ENCODE peak calls at places on chromosomes 16 and 17, in five cellular contexts. One of them, this sample, is unnamed.

GRCh38 chr16:84548508-84548907 is 44.0 kb upstream of the MEAK7 start:
- DNase-seq in fibroblast of mammary gland: no peak
- DNase-seq in H7: peak
- DNase-seq in lung: no peak
- DNase-seq in coronary artery: no peak
- DNase-seq in this sample: no peak

GRCh38 chr17:44738214-44738906 is 20.4 kb upstream of the ADAM11 start:
- DNase-seq in fibroblast of mammary gland: peak
- DNase-seq in H7: no peak
- DNase-seq in lung: no peak
- DNase-seq in coronary artery: no peak
- DNase-seq in this sample: no peak

GRCh38 chr17:68515238-68515637 is 3.0 kb downstream of the PRKAR1A start:
- DNase-seq in fibroblast of mammary gland: no peak
- DNase-seq in H7: no peak
- DNase-seq in lung: no peak
- DNase-seq in coronary artery: no peak
- DNase-seq in this sample: no peak

GRCh38 chr16:83931556-83931955 is 21.5 kb upstream of the OSGIN1 start:
- DNase-seq in fibroblast of mammary gland: no peak
- DNase-seq in H7: no peak
- DNase-seq in lung: no peak
- DNase-seq in coronary artery: no peak
- DNase-seq in this sample: no peak

GRCh38 chr16:81035398-81035974 is at the start of gene ATMIN:
- DNase-seq in fibroblast of mammary gland: peak
- DNase-seq in H7: peak
- DNase-seq in lung: peak
- DNase-seq in coronary artery: peak
- DNase-seq in this sample: peak

GRCh38 chr16:66274335-66275110 is 92.0 kb upstream of the CDH5 start:
- DNase-seq in fibroblast of mammary gland: peak
- DNase-seq in H7: no peak
- DNase-seq in lung: no peak
- DNase-seq in coronary artery: peak
- DNase-seq in this sample: peak

GRCh38 chr16:72927199-72928088 is 120.5 kb downstream of the ZFHX3 start:
- DNase-seq in fibroblast of mammary gland: peak
- DNase-seq in H7: no peak
- DNase-seq in lung: peak
- DNase-seq in coronary artery: no peak
- DNase-seq in this sample: peak

GRCh38 chr16:27700596-27700995 is 150.7 kb downstream of the KATNIP start:
- DNase-seq in fibroblast of mammary gland: no peak
- DNase-seq in H7: no peak
- DNase-seq in lung: no peak
- DNase-seq in coronary artery: no peak
- DNase-seq in this sample: no peak

GRCh38 chr17:34095101-34095500 is 160.0 kb upstream of the CCL2 start:
- DNase-seq in fibroblast of mammary gland: no peak
- DNase-seq in H7: no peak
- DNase-seq in lung: no peak
- DNase-seq in coronary artery: no peak
- DNase-seq in this sample: no peak

GRCh38 chr17:31434404-31435050 is 43.1 kb downstream of the RAB11FIP4 start:
- DNase-seq in fibroblast of mammary gland: no peak
- DNase-seq in H7: no peak
- DNase-seq in lung: no peak
- DNase-seq in coronary artery: no peak
- DNase-seq in this sample: no peak

GRCh38 chr17:57894848-57895247 is 45.0 kb upstream of the MRPS23 start:
- DNase-seq in fibroblast of mammary gland: no peak
- DNase-seq in H7: no peak
- DNase-seq in lung: no peak
- DNase-seq in coronary artery: no peak
- DNase-seq in this sample: no peak

GRCh38 chr17:57889892-57890856 is 40.3 kb upstream of the MRPS23 start:
- DNase-seq in fibroblast of mammary gland: peak
- DNase-seq in H7: no peak
- DNase-seq in lung: peak
- DNase-seq in coronary artery: peak
- DNase-seq in this sample: no peak

GRCh38 chr17:57890857-57891232 is 41.0 kb upstream of the MRPS23 start:
- DNase-seq in fibroblast of mammary gland: no peak
- DNase-seq in H7: no peak
- DNase-seq in lung: no peak
- DNase-seq in coronary artery: no peak
- DNase-seq in this sample: no peak

GRCh38 chr17:57892820-57893595 is 43.2 kb upstream of the MRPS23 start:
- DNase-seq in fibroblast of mammary gland: peak
- DNase-seq in H7: peak
- DNase-seq in lung: peak
- DNase-seq in coronary artery: peak
- DNase-seq in this sample: no peak

GRCh38 chr17:57892146-57892819 is 42.4 kb upstream of the MRPS23 start:
- DNase-seq in fibroblast of mammary gland: peak
- DNase-seq in H7: peak
- DNase-seq in lung: peak
- DNase-seq in coronary artery: peak
- DNase-seq in this sample: peak
- H3K4me3 ChIP-seq in fibroblast of mammary gland: no peak
- H3K4me3 ChIP-seq in H7: no peak
- H3K4me3 ChIP-seq in lung: no peak
- H3K4me3 ChIP-seq in coronary artery: peak
- H3K4me3 ChIP-seq in this sample: no peak

DNA sequence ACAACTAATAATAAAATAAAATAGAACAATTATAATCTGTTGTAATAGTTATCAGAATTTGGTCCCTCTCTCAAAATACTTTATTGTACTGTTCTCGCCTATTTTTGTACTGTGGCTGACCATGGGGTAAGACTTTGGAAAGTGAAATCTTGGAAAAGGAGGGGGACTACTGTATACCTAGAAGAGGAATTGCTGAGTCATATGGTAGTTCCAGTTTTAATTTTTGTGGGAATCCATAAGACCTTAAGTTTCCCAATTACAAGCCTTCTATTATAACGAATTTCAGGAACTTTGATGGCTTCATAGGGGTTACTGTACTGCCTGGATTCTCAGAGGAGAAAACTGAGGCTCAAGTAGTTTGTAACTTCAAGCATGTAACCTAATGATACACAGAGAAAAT is 35.5 kb downstream of the TNRC6A start:
- DNase-seq in fibroblast of mammary gland: no peak
- DNase-seq in H7: no peak
- DNase-seq in lung: no peak
- DNase-seq in coronary artery: no peak
- DNase-seq in this sample: no peak
- H3K4me3 ChIP-seq in fibroblast of mammary gland: no peak
- H3K4me3 ChIP-seq in H7: no peak
- H3K4me3 ChIP-seq in lung: no peak
- H3K4me3 ChIP-seq in coronary artery: no peak
- H3K4me3 ChIP-seq in this sample: no peak

GRCh38 chr17:82552580-82552979 is 33.0 kb downstream of the FOXK2 start:
- DNase-seq in fibroblast of mammary gland: no peak
- DNase-seq in H7: peak
- DNase-seq in lung: no peak
- DNase-seq in coronary artery: no peak
- DNase-seq in this sample: no peak

GRCh38 chr17:82548681-82549303 is 29.3 kb downstream of the FOXK2 start:
- DNase-seq in fibroblast of mammary gland: peak
- DNase-seq in H7: peak
- DNase-seq in lung: peak
- DNase-seq in coronary artery: no peak
- DNase-seq in this sample: no peak

GRCh38 chr17:82553210-82553930 is 33.8 kb downstream of the FOXK2 start:
- DNase-seq in fibroblast of mammary gland: no peak
- DNase-seq in H7: peak
- DNase-seq in lung: no peak
- DNase-seq in coronary artery: no peak
- DNase-seq in this sample: no peak

GRCh38 chr17:82547981-82548380 is 28.4 kb downstream of the FOXK2 start:
- DNase-seq in fibroblast of mammary gland: no peak
- DNase-seq in H7: peak
- DNase-seq in lung: no peak
- DNase-seq in coronary artery: no peak
- DNase-seq in this sample: no peak

DNA sequence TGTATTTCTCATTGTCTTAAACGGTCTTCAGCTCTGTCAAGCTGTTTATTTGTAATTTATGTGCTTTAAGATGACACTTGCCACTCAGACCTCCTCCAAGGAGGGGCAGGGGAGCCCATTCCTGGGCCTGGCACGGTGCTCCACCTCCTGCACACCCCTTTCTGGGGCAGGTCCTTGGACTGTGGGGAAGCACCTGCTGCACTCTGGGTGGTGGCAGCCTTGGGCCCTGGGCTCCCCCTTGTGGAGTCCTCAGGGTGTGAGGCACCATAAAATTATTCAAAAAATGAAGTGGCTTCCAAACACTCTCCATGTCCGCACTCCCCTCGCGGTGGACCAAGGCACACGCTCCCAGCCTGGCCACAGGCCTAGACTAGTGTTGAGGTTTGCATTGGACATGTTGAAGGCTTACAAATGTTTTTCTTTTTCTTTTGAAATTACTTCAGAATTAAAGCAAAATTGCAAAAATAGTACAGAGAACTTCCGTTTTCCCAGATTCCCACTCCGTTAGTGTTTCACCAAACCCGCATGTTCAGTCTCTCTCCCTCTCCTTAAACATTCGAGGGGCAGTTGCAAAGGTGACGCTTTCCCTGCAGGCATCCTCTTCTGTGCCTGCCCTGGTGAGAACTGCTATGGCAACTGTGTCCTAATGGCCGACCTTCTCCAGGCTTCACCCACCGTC is 32.4 kb downstream of the FOXK2 start:
- DNase-seq in fibroblast of mammary gland: peak
- DNase-seq in H7: peak
- DNase-seq in lung: peak
- DNase-seq in coronary artery: peak
- DNase-seq in this sample: peak
- H3K4me3 ChIP-seq in fibroblast of mammary gland: no peak
- H3K4me3 ChIP-seq in H7: no peak
- H3K4me3 ChIP-seq in lung: no peak
- H3K4me3 ChIP-seq in coronary artery: no peak
- H3K4me3 ChIP-seq in this sample: no peak

GRCh38 chr16:67645397-67646121 is 615 bp downstream of the CARMIL2 start:
- DNase-seq in fibroblast of mammary gland: no peak
- DNase-seq in H7: peak
- DNase-seq in lung: no peak
- DNase-seq in coronary artery: peak
- DNase-seq in this sample: no peak
- H3K4me3 ChIP-seq in fibroblast of mammary gland: no peak
- H3K4me3 ChIP-seq in H7: peak
- H3K4me3 ChIP-seq in lung: no peak
- H3K4me3 ChIP-seq in coronary artery: peak
- H3K4me3 ChIP-seq in this sample: peak

DNA sequence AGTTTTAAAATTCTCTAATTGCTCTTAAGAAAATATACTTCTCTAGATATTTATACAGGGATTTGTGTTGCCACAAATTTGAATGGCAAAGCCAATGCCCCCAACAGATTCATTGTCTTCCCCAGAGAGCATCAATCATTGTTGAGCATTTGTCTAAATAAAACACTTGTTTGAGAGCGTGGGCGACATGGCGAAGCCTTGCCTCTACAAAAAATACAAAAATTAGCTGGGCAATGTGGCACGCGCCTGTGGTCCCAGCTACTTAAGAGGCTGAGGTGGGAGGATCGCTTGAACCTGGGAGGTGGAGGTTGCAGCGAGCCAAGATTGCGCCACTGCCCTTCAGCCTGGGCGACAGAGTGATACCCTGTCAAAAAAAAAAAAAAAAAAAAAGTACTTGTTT is 13.4 kb upstream of the SRSF1 start:
- DNase-seq in fibroblast of mammary gland: no peak
- DNase-seq in H7: no peak
- DNase-seq in lung: no peak
- DNase-seq in coronary artery: no peak
- DNase-seq in this sample: no peak
- H3K4me3 ChIP-seq in fibroblast of mammary gland: no peak
- H3K4me3 ChIP-seq in H7: no peak
- H3K4me3 ChIP-seq in lung: no peak
- H3K4me3 ChIP-seq in coronary artery: no peak
- H3K4me3 ChIP-seq in this sample: no peak

GRCh38 chr17:61862105-61862574 is 1.2 kb downstream of the BRIP1 start:
- DNase-seq in fibroblast of mammary gland: peak
- DNase-seq in H7: no peak
- DNase-seq in lung: no peak
- DNase-seq in coronary artery: no peak
- DNase-seq in this sample: no peak
- H3K4me3 ChIP-seq in fibroblast of mammary gland: peak
- H3K4me3 ChIP-seq in H7: peak
- H3K4me3 ChIP-seq in lung: no peak
- H3K4me3 ChIP-seq in coronary artery: no peak
- H3K4me3 ChIP-seq in this sample: peak

GRCh38 chr17:36107660-36108059 is 4.0 kb downstream of the CCL4 start:
- DNase-seq in fibroblast of mammary gland: no peak
- DNase-seq in H7: no peak
- DNase-seq in lung: no peak
- DNase-seq in coronary artery: no peak
- DNase-seq in this sample: no peak

GRCh38 chr17:36104601-36105000 is 974 bp downstream of the CCL4 start:
- DNase-seq in fibroblast of mammary gland: no peak
- DNase-seq in H7: no peak
- DNase-seq in lung: no peak
- DNase-seq in coronary artery: no peak
- DNase-seq in this sample: no peak

GRCh38 chr17:36105718-36106117 is 2.1 kb downstream of the CCL4 start:
- DNase-seq in fibroblast of mammary gland: no peak
- DNase-seq in H7: no peak
- DNase-seq in lung: no peak
- DNase-seq in coronary artery: no peak
- DNase-seq in this sample: no peak
- H3K4me3 ChIP-seq in fibroblast of mammary gland: no peak
- H3K4me3 ChIP-seq in H7: no peak
- H3K4me3 ChIP-seq in lung: no peak
- H3K4me3 ChIP-seq in coronary artery: no peak
- H3K4me3 ChIP-seq in this sample: no peak

GRCh38 chr16:3254309-3254708 is 2.1 kb downstream of the MEFV start:
- DNase-seq in fibroblast of mammary gland: no peak
- DNase-seq in H7: peak
- DNase-seq in lung: no peak
- DNase-seq in coronary artery: no peak
- DNase-seq in this sample: no peak
- H3K4me3 ChIP-seq in fibroblast of mammary gland: no peak
- H3K4me3 ChIP-seq in H7: no peak
- H3K4me3 ChIP-seq in lung: no peak
- H3K4me3 ChIP-seq in coronary artery: no peak
- H3K4me3 ChIP-seq in this sample: no peak

GRCh38 chr17:81567191-81567590 is 15.0 kb upstream of the FAAP100 start:
- DNase-seq in fibroblast of mammary gland: no peak
- DNase-seq in H7: no peak
- DNase-seq in lung: no peak
- DNase-seq in coronary artery: no peak
- DNase-seq in this sample: no peak
- H3K4me3 ChIP-seq in fibroblast of mammary gland: no peak
- H3K4me3 ChIP-seq in H7: no peak
- H3K4me3 ChIP-seq in lung: no peak
- H3K4me3 ChIP-seq in coronary artery: peak
- H3K4me3 ChIP-seq in this sample: no peak

This sample was measured in Jurkat, Clone E6-1.